ENCODE peak calls at places on chromosome 12, in six cellular contexts. O is astrocyte, L is GM23338, Q is gastrocnemius medialis, V is endodermal cell, A is cardiac muscle cell. S is an unnamed sample.

GRCh38 chr12:64893961-64894360 is 69.5 kb downstream of the TBC1D30 start:
- DNase-seq in A (peak), V (no peak), L (no peak), Q (no peak), O (peak), S (no peak)

GRCh38 chr12:10873374-10873773 is 10.7 kb downstream of the PRH1 start:
- DNase-seq in A (peak), L (peak), Q (no peak), V (no peak), O (peak), S (no peak)

GRCh38 chr12:59999291-59999690 is 403.5 kb downstream of the SLC16A7 start:
- DNase-seq in A (no peak), O (no peak), V (no peak), Q (no peak), L (no peak), S (no peak)

GRCh38 chr12:129607293-129607692 is 296.5 kb downstream of the TMEM132D start:
- DNase-seq in V (peak), Q (no peak), A (no peak), O (peak), L (peak), S (peak)

GRCh38 chr12:119686355-119686754 is 18.4 kb downstream of the PRKAB1 start:
- DNase-seq in V (peak), A (no peak), O (no peak), L (no peak), Q (no peak), S (no peak)

GRCh38 chr12:96493101-96493500 is 3.7 kb downstream of the CFAP54 start:
- DNase-seq in V (no peak), L (no peak), A (peak), O (peak), Q (no peak), S (no peak)

GRCh38 chr12:104201238-104202001 is 14.2 kb upstream of the TXNRD1 start:
- DNase-seq in A (peak), V (peak), Q (peak), O (no peak), L (peak), S (peak)

GRCh38 chr12:94674835-94675234 is 24.5 kb upstream of the TMCC3 start:
- DNase-seq in A (peak), L (no peak), V (peak), O (no peak), Q (peak), S (no peak)

GRCh38 chr12:89087149-89087834 is 265.0 kb downstream of the DUSP6 start:
- DNase-seq in V (peak), Q (no peak), L (peak), O (no peak), A (no peak), S (no peak)

GRCh38 chr12:90940872-90941499 is 14.0 kb downstream of the CCER1 start:
- DNase-seq in A (peak), O (peak), L (peak), V (no peak), Q (no peak), S (no peak)

GRCh38 chr12:77213316-77213715 is 147.9 kb upstream of the E2F7 start:
- DNase-seq in L (no peak), Q (no peak), V (no peak), A (peak), O (peak), S (no peak)

GRCh38 chr12:29320295-29321090 is 60.5 kb downstream of the ERGIC2 start:
- DNase-seq in Q (no peak), O (peak), V (no peak), L (no peak), A (peak), S (no peak)

GRCh38 chr12:117189725-117190209 is 503 bp downstream of the FBXO21 start:
- DNase-seq in L (peak), V (peak), A (peak), O (peak), Q (no peak), S (peak)

GRCh38 chr12:93599192-93599591 is 26.7 kb downstream of the SOCS2 start:
- DNase-seq in V (no peak), Q (no peak), A (no peak), O (no peak), L (no peak), S (no peak)

GRCh38 chr12:14949631-14950030 is 11.3 kb upstream of the ERP27 start:
- DNase-seq in A (no peak), L (no peak), O (no peak), V (no peak), Q (no peak), S (no peak)

GRCh38 chr12:19912996-19913395 is 455.3 kb upstream of the PDE3A start:
- DNase-seq in O (no peak), A (no peak), V (no peak), L (no peak), Q (no peak), S (no peak)

GRCh38 chr12:131755305-131756113 is 44.6 kb downstream of the SFSWAP start:
- DNase-seq in A (peak), Q (no peak), L (peak), V (peak), O (no peak), S (no peak)

GRCh38 chr12:591571-592505 is 71.4 kb downstream of the NINJ2 start:
- DNase-seq in L (no peak), A (no peak), V (no peak), Q (peak), O (no peak), S (no peak)

GRCh38 chr12:113278631-113279030 is 56.3 kb downstream of the SLC8B1 start:
- DNase-seq in L (no peak), V (no peak), Q (no peak), A (no peak), O (no peak), S (no peak)

GRCh38 chr12:129696952-129697351 is 206.9 kb downstream of the TMEM132D start:
- DNase-seq in O (peak), V (no peak), Q (no peak), L (no peak), A (no peak), S (no peak)

GRCh38 chr12:6778212-6778570 is 5.9 kb downstream of the LAG3 start:
- DNase-seq in A (peak), L (peak), V (peak), Q (no peak), O (no peak), S (no peak)

GRCh38 chr12:28024231-28024995 is 51.9 kb upstream of the PTHLH start:
- DNase-seq in L (no peak), Q (no peak), O (peak), A (peak), V (no peak), S (no peak)

GRCh38 chr12:6211421-6211869 is 11.2 kb downstream of the CD9 start:
- DNase-seq in Q (no peak), L (no peak), V (no peak), A (no peak), O (peak), S (no peak)

GRCh38 chr12:127083028-127083949 is 1183.7 kb upstream of the TMEM132C start:
- DNase-seq in L (peak), O (peak), Q (no peak), A (peak), V (no peak), S (no peak)

GRCh38 chr12:72388322-72388721 is 116.2 kb downstream of the TRHDE start:
- DNase-seq in L (no peak), Q (no peak), O (no peak), V (no peak), A (no peak), S (no peak)

GRCh38 chr12:40446385-40446784 is 221.6 kb downstream of the LRRK2 start:
- DNase-seq in O (no peak), A (no peak), L (peak), V (no peak), Q (no peak), S (no peak)

GRCh38 chr12:104866286-104866685 is 91.8 kb downstream of the SLC41A2 start:
- DNase-seq in A (peak), V (no peak), O (peak), L (no peak), Q (no peak), S (no peak)

GRCh38 chr12:19850341-19851065 is 411.2 kb downstream of the AEBP2 start:
- DNase-seq in L (no peak), A (peak), Q (no peak), V (no peak), O (peak), S (no peak)

GRCh38 chr12:57546438-57547365 is at the start of gene DCTN2:
- DNase-seq in A (peak), L (peak), Q (peak), V (peak), O (peak), S (peak)
- TF ChIP-seq CTCF in A (peak), L (no peak), Q (no peak), V (no peak), O (no peak), S (peak)

DNA sequence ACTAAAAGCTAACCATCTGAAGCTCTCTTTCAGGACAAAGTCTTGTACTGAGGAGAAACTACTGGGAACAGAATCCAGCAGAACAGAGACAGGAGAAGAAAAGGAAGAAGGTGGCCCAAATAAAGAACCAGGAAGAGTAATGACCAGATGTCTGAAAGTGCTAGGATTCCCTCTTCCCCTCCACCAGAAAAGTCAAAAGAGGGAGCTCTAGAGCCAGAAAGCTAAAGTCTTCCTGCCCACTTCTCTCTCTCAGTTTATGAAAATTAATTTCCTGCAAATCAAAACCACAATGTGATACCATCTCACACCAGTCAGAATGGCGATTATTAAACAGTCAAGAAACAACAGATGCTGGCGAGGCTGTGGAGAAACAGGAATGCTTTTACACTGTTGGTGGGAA is 47.2 kb downstream of the SPPL3 start:
- DNase-seq in O (no peak), Q (no peak), V (no peak), A (no peak), L (peak), S (no peak)
- TF ChIP-seq CTCF in O (no peak), Q (no peak), V (peak), A (peak), L (peak), S (no peak)

GRCh38 chr12:62435337-62436163 is 31.1 kb upstream of the MON2 start:
- DNase-seq in O (peak), A (peak), V (peak), L (peak), Q (no peak), S (peak)
- TF ChIP-seq CTCF in O (peak), A (peak), V (peak), L (peak), Q (no peak), S (peak)

GRCh38 chr12:44253338-44253856 is 417.5 kb downstream of the TMEM117 start:
- DNase-seq in A (no peak), Q (no peak), V (no peak), O (no peak), L (no peak), S (no peak)

GRCh38 chr12:44246481-44247105 is 410.7 kb downstream of the TMEM117 start:
- DNase-seq in L (no peak), O (peak), A (no peak), V (no peak), Q (no peak), S (no peak)

GRCh38 chr12:44245932-44246331 is 410.1 kb downstream of the TMEM117 start:
- DNase-seq in V (no peak), L (no peak), A (no peak), Q (no peak), O (no peak), S (no peak)

GRCh38 chr12:44248436-44248835 is 412.6 kb downstream of the TMEM117 start:
- DNase-seq in O (no peak), L (no peak), V (no peak), Q (no peak), A (no peak), S (no peak)

GRCh38 chr12:44247588-44247987 is 411.7 kb downstream of the TMEM117 start:
- DNase-seq in L (peak), Q (no peak), V (peak), O (no peak), A (no peak), S (no peak)
- TF ChIP-seq CTCF in L (peak), Q (no peak), V (peak), O (no peak), A (no peak), S (peak)

GRCh38 chr12:56581418-56582145 is 48.5 kb downstream of the BAZ2A start:
- DNase-seq in Q (no peak), L (no peak), V (no peak), O (peak), A (no peak), S (no peak)
- TF ChIP-seq CTCF in Q (no peak), L (no peak), V (no peak), O (no peak), A (no peak), S (no peak)

DNA sequence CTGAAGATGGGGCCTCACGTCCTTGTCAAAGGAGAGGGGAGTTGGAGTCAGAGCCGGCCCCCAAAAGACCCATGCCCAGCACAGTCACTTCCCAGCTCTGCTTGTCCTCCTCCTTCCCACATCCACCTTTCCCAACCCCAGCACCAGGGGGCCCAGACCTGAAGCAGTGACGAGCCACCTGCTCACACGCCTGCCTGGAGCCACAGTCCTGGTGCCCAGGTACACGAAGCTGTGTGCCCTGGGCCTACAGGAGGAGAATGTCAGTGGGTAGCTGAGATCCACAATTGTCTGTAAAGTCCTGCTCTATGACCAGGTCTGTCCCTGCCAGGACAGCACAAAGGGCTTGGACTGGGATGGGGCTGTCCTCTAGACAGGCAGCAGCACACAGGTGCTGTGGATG is 126.8 kb upstream of the PZP start:
- DNase-seq in A (no peak), V (no peak), Q (no peak), O (no peak), L (no peak), S (no peak)
- TF ChIP-seq CTCF in A (no peak), V (peak), Q (no peak), O (no peak), L (no peak), S (no peak)

GRCh38 chr12:51938744-51939143 is 12.8 kb upstream of the ACVR1B start:
- DNase-seq in L (no peak), V (peak), Q (no peak), A (no peak), O (no peak), S (no peak)
- TF ChIP-seq CTCF in L (no peak), V (no peak), Q (no peak), A (no peak), O (no peak), S (no peak)

GRCh38 chr12:53061404-53062010 is 11.6 kb downstream of the TNS2 start:
- DNase-seq in Q (peak), A (peak), V (peak), O (no peak), L (peak), S (no peak)
- TF ChIP-seq CTCF in Q (no peak), A (peak), V (peak), O (no peak), L (peak), S (no peak)

DNA sequence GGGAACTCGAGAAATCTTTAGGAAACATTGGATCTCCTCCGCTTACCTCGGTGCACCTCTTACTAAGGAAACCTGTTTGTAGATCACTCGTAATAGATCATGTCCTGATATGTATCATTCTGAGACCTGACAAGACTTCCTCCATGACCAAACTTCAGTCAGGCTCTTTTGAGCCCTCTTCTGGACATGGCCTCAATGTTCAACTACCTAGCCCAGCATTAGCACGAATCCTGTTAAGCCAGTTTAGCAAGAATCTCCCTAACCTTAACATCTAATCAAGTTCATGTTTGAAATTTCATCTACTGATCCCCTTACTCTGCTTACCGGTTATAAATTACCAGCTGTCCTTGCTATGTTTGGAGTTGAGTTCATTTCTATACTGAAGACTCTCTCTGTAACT is 713.9 kb upstream of the USP15 start:
- DNase-seq in O (no peak), L (peak), Q (no peak), V (peak), A (no peak), S (no peak)
- TF ChIP-seq CTCF in O (no peak), L (peak), Q (no peak), V (peak), A (no peak), S (no peak)

GRCh38 chr12:80413462-80413861 is 30.6 kb upstream of the PTPRQ start:
- DNase-seq in L (peak), O (no peak), A (no peak), V (no peak), Q (no peak), S (no peak)
- TF ChIP-seq CTCF in L (peak), O (no peak), A (no peak), V (peak), Q (no peak), S (no peak)

S was measured in neural crest cell.